ENCODE peak calls at places on chromosomes 16 and 17, in four cellular contexts. I is brain microvascular endothelial cell, K is HCT116, C is neural crest cell. U is an unnamed sample.

GRCh38 chr16:75083826-75084225 is 32.8 kb downstream of the LDHD start:
- DNase-seq in I (no peak), K (no peak), C (no peak), U (no peak)

GRCh38 chr17:14744716-14745115 is 443.8 kb downstream of the HS3ST3B1 start:
- DNase-seq in I (no peak), K (no peak), C (no peak), U (no peak)

GRCh38 chr16:83720213-83720612 is 87.6 kb upstream of the HSBP1 start:
- DNase-seq in I (no peak), K (no peak), C (no peak), U (no peak)

GRCh38 chr16:86929149-86929871 is 351.0 kb downstream of the FOXL1 start:
- DNase-seq in I (peak), K (no peak), C (no peak), U (no peak)

GRCh38 chr16:20610192-20610891 is 34.2 kb upstream of the ACSM2B start:
- DNase-seq in I (no peak), K (no peak), C (no peak), U (no peak)

GRCh38 chr17:17226451-17227265 is 10.3 kb downstream of the FLCN start:
- DNase-seq in I (no peak), K (no peak), C (no peak), U (no peak)

GRCh38 chr17:72466199-72466598 is 345.4 kb downstream of the SOX9 start:
- DNase-seq in I (peak), K (no peak), C (no peak), U (no peak)

GRCh38 chr17:61583242-61583641 is 7.8 kb downstream of the NACA2 start:
- DNase-seq in I (peak), K (peak), C (no peak), U (no peak)

GRCh38 chr16:66273644-66274334 is 92.7 kb upstream of the CDH5 start:
- DNase-seq in I (no peak), K (no peak), C (no peak), U (no peak)

GRCh38 chr17:39927928-39928867 is 666 bp downstream of the LRRC3C start:
- DNase-seq in I (peak), K (no peak), C (no peak), U (peak)

GRCh38 chr17:7296189-7296861 is 1.9 kb upstream of the YBX2 start:
- DNase-seq in I (peak), K (peak), C (peak), U (peak)

GRCh38 chr17:74128456-74128855 is 75.0 kb upstream of the RPL38 start:
- DNase-seq in I (no peak), K (no peak), C (no peak), U (no peak)

GRCh38 chr16:67663151-67663876 is 2.6 kb downstream of the PARD6A start:
- DNase-seq in I (peak), K (peak), C (no peak), U (no peak)

GRCh38 chr16:67034478-67034877 is 5.5 kb downstream of the CBFB start:
- DNase-seq in I (no peak), K (no peak), C (no peak), U (no peak)

GRCh38 chr17:17750881-17751280 is 69.6 kb downstream of the RAI1 start:
- DNase-seq in I (no peak), K (no peak), C (no peak), U (no peak)

GRCh38 chr17:29653995-29654714 is 31.4 kb upstream of the CORO6 start:
- DNase-seq in I (no peak), K (no peak), C (no peak), U (no peak)

GRCh38 chr16:77376358-77376757 is 58.5 kb downstream of the ADAMTS18 start:
- DNase-seq in I (no peak), K (no peak), C (no peak), U (no peak)

GRCh38 chr16:88455610-88456355 is 2.7 kb downstream of the ZFPM1 start:
- DNase-seq in I (peak), K (peak), C (peak), U (peak)

GRCh38 chr16:69567031-69567680 is 1.4 kb downstream of the NFAT5 start:
- DNase-seq in I (peak), K (no peak), C (no peak), U (peak)

GRCh38 chr16:14335297-14335696 is 264.2 kb downstream of the MRTFB start:
- DNase-seq in I (no peak), K (no peak), C (no peak), U (no peak)

GRCh38 chr17:49489348-49489747 is 5.7 kb upstream of the NGFR start:
- DNase-seq in I (no peak), K (no peak), C (no peak), U (no peak)

GRCh38 chr17:42313773-42314566 is 25.7 kb downstream of the STAT5A start:
- DNase-seq in I (no peak), K (no peak), C (no peak), U (no peak)

GRCh38 chr17:42312035-42312284 is 23.7 kb downstream of the STAT5A start:
- DNase-seq in I (no peak), K (no peak), C (no peak), U (no peak)

GRCh38 chr17:42313389-42313772 is 25.1 kb downstream of the STAT5A start:
- DNase-seq in I (no peak), K (no peak), C (no peak), U (no peak)

GRCh38 chr17:42311240-42312034 is 23.1 kb downstream of the STAT5A start:
- DNase-seq in I (no peak), K (no peak), C (no peak), U (peak)

DNA sequence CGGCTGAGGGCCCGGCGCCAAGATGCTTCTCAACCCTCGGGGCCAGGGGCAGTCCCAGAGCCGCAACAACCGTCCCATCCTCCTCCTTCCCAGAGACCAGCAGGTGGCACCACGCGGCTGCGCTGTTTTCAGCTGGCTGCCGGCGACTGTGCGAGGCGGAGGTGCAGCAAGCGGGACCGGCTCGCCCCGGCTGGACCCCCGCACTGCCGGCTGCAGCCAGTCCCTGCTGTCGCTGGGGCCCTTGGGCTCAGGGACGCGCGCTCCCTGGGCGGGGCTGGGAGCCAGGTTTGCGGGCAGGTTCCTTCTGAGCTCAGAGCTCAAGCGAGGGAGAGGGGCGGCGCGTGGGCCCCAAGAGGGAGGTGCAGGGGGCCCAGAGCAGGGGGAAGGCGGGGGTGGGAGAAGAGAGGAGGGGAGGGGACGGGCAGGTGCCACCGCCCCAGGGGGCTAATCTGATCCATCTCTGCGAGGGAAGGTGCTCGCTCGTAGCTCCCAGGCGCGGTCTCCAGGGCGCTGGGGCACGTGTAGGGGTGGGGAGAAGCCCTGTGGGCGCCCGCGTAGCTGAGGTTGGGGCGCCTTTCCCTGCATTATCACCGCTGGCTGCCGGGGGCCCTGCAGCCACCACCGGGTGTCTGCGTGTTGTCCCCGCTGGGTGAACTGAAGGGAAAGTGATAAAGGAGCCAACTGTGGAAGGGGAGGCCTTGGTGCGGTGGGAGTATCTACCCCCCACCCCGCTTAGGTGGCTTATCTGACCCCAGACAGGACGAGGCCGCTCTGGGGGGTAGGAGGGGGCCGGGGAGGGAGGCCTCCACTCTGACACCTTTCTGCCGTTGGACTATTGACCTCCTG is 24.2 kb downstream of the STAT5A start:
- DNase-seq in I (peak), K (no peak), C (peak), U (peak)
- TF ChIP-seq CTCF in I (peak), K (peak), C (peak), U (peak)

GRCh38 chr16:71230122-71230845 is at the start of gene HYDIN:
- DNase-seq in I (peak), K (no peak), C (peak), U (peak)

GRCh38 chr16:71225145-71225544 is 5.4 kb downstream of the HYDIN start:
- DNase-seq in I (no peak), K (no peak), C (no peak), U (no peak)

GRCh38 chr16:71229344-71229743 is 1.2 kb downstream of the HYDIN start:
- DNase-seq in I (no peak), K (no peak), C (no peak), U (no peak)

DNA sequence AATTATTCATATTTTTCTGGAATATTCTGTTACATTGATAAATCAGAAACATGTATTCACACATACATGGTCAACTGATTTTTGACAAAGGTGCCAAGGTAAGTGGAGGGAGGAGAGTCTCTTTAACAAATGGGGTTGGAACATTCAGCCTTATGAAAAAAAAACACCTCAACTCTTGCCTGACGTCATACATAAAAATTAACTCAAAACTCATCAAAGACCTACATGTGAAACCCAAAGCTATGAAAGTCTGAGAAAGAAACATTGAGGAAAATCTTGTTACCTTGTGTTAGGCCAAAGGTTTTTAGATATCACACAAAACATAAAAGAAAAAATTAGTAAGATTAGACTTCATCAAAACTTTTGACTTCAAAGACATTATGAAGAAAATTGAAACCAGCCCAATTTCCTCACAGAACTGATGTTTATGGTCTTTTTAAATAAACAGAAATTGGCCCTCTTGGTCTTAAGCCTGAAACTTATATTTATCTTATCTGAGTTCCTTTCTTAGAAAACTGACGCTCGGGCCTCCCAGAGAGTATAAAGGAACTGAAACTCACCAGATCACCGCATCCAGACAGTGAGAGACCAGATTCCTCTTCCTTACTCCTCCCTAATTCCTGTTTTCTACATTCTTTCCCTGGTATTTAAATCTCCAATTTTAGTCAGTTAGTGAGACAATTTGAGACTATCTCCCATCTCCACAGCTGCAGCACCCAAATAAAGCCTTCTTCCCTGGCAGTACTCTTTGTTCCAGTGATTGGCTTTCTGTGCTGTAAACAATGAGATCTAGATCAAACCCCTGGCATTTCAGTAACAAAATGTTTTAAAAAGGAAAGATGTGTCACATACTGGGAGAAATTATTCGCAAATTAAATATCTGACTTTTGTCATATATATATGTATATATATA is 4.0 kb downstream of the HYDIN start:
- DNase-seq in I (no peak), K (no peak), C (no peak), U (no peak)
- TF ChIP-seq CTCF in I (no peak), K (no peak), C (no peak), U (no peak)

DNA sequence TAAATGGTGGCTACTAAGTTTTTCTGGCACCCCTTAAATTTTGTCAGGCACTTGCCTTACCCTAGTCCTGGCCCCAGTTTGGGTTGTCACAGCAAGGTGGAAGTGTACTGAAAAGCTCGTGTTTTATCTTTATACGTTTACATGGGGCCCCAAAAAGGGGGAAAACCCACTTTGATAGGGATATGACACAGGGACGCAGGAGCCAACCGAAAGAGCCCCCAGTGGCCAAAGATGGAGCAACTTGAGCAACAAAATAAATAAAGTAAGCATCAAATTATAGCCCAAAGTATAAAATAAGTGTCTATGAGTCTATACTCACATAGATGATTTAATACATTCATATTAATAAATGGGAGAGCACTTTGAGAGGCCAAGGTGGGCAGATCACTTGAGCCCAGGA is 5.0 kb upstream of the CETP start:
- DNase-seq in I (no peak), K (no peak), C (no peak), U (no peak)
- TF ChIP-seq CTCF in I (peak), K (peak), C (peak), U (no peak)

GRCh38 chr17:69501591-69502468 is 87.3 kb downstream of the MAP2K6 start:
- DNase-seq in I (no peak), K (no peak), C (no peak), U (peak)
- TF ChIP-seq CTCF in I (peak), K (no peak), C (no peak), U (no peak)

DNA sequence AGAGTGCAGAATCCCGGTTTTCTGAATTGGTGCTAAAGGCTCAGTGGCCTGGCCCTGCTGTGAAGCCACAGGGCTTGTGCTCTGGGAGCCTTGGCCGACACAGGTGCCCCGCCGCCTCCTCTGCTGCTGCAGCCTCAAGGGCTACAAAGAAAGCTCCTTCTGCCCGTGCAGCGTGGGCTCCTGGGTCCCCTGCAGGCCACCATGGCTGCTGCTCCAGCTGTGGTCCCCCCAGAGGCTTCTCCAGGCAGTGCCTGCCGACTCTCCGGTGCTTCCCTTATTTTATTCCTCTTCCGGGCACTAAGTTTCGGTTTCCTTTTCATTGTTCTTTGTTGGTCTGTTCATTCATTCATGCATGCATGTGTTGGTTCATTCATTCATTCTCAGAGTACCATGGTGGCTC is 53.1 kb downstream of the CMIP start:
- DNase-seq in I (no peak), K (no peak), C (no peak), U (no peak)
- TF ChIP-seq CTCF in I (no peak), K (peak), C (no peak), U (no peak)

GRCh38 chr16:58249388-58249779 is 45.4 kb downstream of the PRSS54 start:
- DNase-seq in I (no peak), K (no peak), C (no peak), U (no peak)

GRCh38 chr16:58249780-58250478 is 44.9 kb downstream of the PRSS54 start:
- DNase-seq in I (peak), K (peak), C (peak), U (peak)

GRCh38 chr16:58256108-58256507 is 38.7 kb downstream of the PRSS54 start:
- DNase-seq in I (no peak), K (no peak), C (no peak), U (no peak)

GRCh38 chr16:58258326-58258725 is 36.5 kb downstream of the PRSS54 start:
- DNase-seq in I (no peak), K (no peak), C (no peak), U (no peak)

DNA sequence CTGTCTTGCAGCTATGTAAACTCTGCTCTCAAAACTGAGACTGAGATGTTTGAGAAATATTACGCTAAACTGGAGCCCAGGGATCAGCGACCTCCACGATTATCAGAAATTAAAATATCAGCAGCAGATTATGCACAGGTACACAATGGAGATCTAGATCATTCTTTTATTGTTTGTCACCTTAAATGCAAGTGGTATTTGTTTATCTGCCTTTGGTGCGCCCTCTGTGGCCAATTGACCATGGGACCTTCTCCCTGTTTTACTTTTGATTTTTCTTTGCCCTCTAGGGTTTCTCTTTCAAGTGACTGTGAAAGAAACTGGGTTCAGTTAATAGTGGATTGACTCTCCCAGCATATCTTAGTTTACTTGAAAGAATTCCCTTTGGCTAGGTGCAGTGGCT is 42.1 kb downstream of the PRSS54 start:
- DNase-seq in I (no peak), K (no peak), C (no peak), U (no peak)
- TF ChIP-seq CTCF in I (no peak), K (peak), C (no peak), U (no peak)

GRCh38 chr17:32348483-32348800 is 1.5 kb upstream of the ZNF207 start:
- DNase-seq in I (no peak), K (no peak), C (no peak), U (no peak)

GRCh38 chr17:32341857-32342602 is at the start of gene C17orf75:
- DNase-seq in I (peak), K (peak), C (peak), U (peak)

GRCh38 chr17:32341141-32341856 is 674 bp downstream of the C17orf75 start:
- DNase-seq in I (no peak), K (no peak), C (no peak), U (no peak)

GRCh38 chr17:32345953-32346600 is 3.9 kb upstream of the ZNF207 start:
- DNase-seq in I (no peak), K (no peak), C (no peak), U (no peak)

DNA sequence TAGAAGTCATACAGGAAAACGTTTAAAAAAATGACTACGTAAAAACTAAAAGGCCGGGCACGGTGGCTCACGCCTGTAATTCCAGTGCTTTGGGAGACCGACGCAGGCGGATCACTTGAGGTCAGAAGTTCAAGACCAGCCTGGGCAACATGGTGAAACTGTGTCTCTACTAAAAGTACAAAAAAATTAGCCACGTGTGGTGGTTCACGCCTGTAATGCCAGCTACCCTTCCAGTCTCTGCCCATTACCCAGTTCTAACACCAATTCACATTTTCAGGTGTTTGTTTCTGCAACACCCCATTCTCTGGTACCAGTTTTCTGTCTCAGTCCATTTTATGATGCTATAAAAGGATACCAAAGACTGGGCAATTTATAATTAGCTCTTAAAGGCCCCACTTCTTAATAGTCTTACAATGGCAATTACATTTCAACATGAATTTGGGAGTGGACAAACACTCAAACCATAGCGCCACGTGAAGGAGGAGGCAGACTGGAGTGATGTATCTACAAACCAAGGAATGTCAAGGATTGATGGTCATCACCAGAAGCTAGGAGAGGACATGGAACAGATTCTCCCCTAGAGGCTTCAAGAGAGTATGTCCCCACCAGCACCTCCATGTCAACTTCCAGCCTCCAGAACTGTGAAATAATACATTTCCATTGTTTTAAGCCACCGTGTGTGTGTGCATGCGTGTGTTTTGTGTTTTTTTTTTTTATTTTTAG is 791 bp upstream of the C17orf75 start:
- DNase-seq in I (no peak), K (no peak), C (no peak), U (no peak)
- TF ChIP-seq CTCF in I (no peak), K (no peak), C (no peak), U (no peak)

U was measured in nephron progenitor cell.